ENCODE peak calls at places on chromosomes 1 and 21, in ten cellular contexts. B is NCI-H187, P is HS-5, E is LoVo, L is AG10803, M is Daoy, N is activated T-cell treated with anti-CD3 and anti-CD28 coated beads for 48 hours, S is NCI-H226, R is hippocampal formation, O is LHCN-M2. Q is an unnamed sample.

GRCh38 chr1:223846668-223847007 is 891 bp upstream of the TP53BP2 start:
- DNase-seq in B (no peak), P (no peak), E (peak; percentile 29), L (peak; percentile 33), M (peak; percentile 42), N (no peak), S (no peak), R (peak; percentile 46), O (peak; percentile 24), Q (peak; percentile 57)

GRCh38 chr1:19071674-19072281 is 115.3 kb upstream of the IFFO2 start:
- DNase-seq in B (no peak), P (no peak), E (no peak), L (no peak), M (no peak), N (no peak), S (no peak), R (no peak), O (no peak), Q (no peak)

GRCh38 chr1:94801919-94802546 is 18.1 kb upstream of the SLC44A3 start:
- DNase-seq in B (no peak), P (peak; percentile 70), E (peak; percentile 81), L (peak; percentile 89), M (peak; percentile 77), N (no peak), S (peak; percentile 42), R (peak; percentile 24), O (peak; percentile 77), Q (peak; percentile 78)

GRCh38 chr21:45109831-45110492 is 35.6 kb downstream of the ADARB1 start:
- DNase-seq in B (peak; percentile 79), P (no peak), E (no peak), L (no peak), M (peak; percentile 39), N (no peak), S (no peak), R (no peak), O (peak; percentile 43), Q (no peak)

GRCh38 chr21:16891821-16892220 is 621.0 kb upstream of the CXADR start:
- DNase-seq in B (no peak), P (no peak), E (no peak), L (peak; percentile 86), M (no peak), N (no peak), S (peak; percentile 55), R (no peak), O (peak; percentile 7), Q (no peak)

GRCh38 chr1:110672001-110672752 is 2.6 kb downstream of the KCNA3 start:
- DNase-seq in B (no peak), P (peak; percentile 78), E (no peak), L (peak; percentile 36), M (peak; percentile 43), N (peak; percentile 60), S (no peak), R (no peak), O (no peak), Q (no peak)

GRCh38 chr1:225710804-225711203 is 57.9 kb upstream of the ENAH start:
- DNase-seq in B (no peak), P (peak; percentile 50), E (peak; percentile 47), L (peak; percentile 54), M (peak; percentile 85), N (no peak), S (peak; percentile 62), R (no peak), O (no peak), Q (no peak)

GRCh38 chr1:69055223-69055622 is 512.5 kb upstream of the LRRC7 start:
- DNase-seq in B (no peak), P (no peak), E (peak; percentile 11), L (peak; percentile 9), M (no peak), N (no peak), S (no peak), R (no peak), O (peak; percentile 1), Q (no peak)

GRCh38 chr1:226643167-226643566 is 94.6 kb downstream of the STUM start:
- DNase-seq in B (no peak), P (no peak), E (no peak), L (no peak), M (peak; percentile 87), N (peak; percentile 64), S (peak; percentile 12), R (no peak), O (peak; percentile 23), Q (no peak)

GRCh38 chr1:20481643-20482498 is 4.1 kb downstream of the CAMK2N1 start:
- DNase-seq in B (no peak), P (no peak), E (no peak), L (no peak), M (no peak), N (no peak), S (no peak), R (no peak), O (no peak), Q (no peak)

GRCh38 chr1:83704350-83704749 is 294.6 kb downstream of the TTLL7 start:
- DNase-seq in B (no peak), P (no peak), E (no peak), L (no peak), M (no peak), N (no peak), S (no peak), R (no peak), O (no peak), Q (no peak)

GRCh38 chr1:110170726-110171125 is 20.4 kb downstream of the SLC6A17 start:
- DNase-seq in B (no peak), P (no peak), E (no peak), L (no peak), M (no peak), N (no peak), S (no peak), R (no peak), O (no peak), Q (no peak)

GRCh38 chr1:154420172-154420571 is 15.0 kb downstream of the IL6R start:
- DNase-seq in B (no peak), P (peak; percentile 39), E (peak; percentile 41), L (peak; percentile 88), M (peak; percentile 92), N (peak; percentile 51), S (peak; percentile 75), R (peak; percentile 34), O (peak; percentile 84), Q (peak; percentile 66)

GRCh38 chr21:17793675-17794123 is 25.5 kb downstream of the C21orf91 start:
- DNase-seq in B (no peak), P (no peak), E (no peak), L (peak; percentile 52), M (peak; percentile 5), N (no peak), S (peak; percentile 12), R (no peak), O (peak; percentile 20), Q (peak; percentile 25)

GRCh38 chr1:247923941-247924340 is 748 bp upstream of the OR2AJ1 start:
- DNase-seq in B (no peak), P (no peak), E (no peak), L (no peak), M (no peak), N (no peak), S (no peak), R (no peak), O (no peak), Q (no peak)

GRCh38 chr1:156895408-156895874 is 1.9 kb downstream of the PEAR1 start:
- DNase-seq in B (no peak), P (no peak), E (no peak), L (no peak), M (no peak), N (no peak), S (peak; percentile 79), R (no peak), O (no peak), Q (no peak)

GRCh38 chr1:35062518-35063196 is 16.5 kb upstream of the ZMYM1 start:
- DNase-seq in B (no peak), P (no peak), E (peak; percentile 5), L (no peak), M (peak; percentile 45), N (no peak), S (peak; percentile 71), R (no peak), O (peak; percentile 81), Q (peak; percentile 8)

GRCh38 chr1:27233677-27234053 is 767 bp upstream of the WDTC1 start:
- DNase-seq in B (no peak), P (no peak), E (no peak), L (no peak), M (peak; percentile 9), N (peak; percentile 4), S (no peak), R (no peak), O (no peak), Q (no peak)

GRCh38 chr1:218366322-218367052 is 21.4 kb downstream of the TGFB2 start:
- DNase-seq in B (no peak), P (no peak), E (no peak), L (no peak), M (no peak), N (no peak), S (no peak), R (no peak), O (peak; percentile 48), Q (no peak)

GRCh38 chr1:54627181-54627580 is 3.9 kb upstream of the FAM151A start:
- DNase-seq in B (no peak), P (no peak), E (no peak), L (no peak), M (no peak), N (no peak), S (no peak), R (no peak), O (no peak), Q (peak; percentile 30)

GRCh38 chr1:61330018-61330417 is 247.7 kb downstream of the NFIA start:
- DNase-seq in B (no peak), P (no peak), E (no peak), L (no peak), M (no peak), N (no peak), S (no peak), R (no peak), O (no peak), Q (no peak)

GRCh38 chr1:64495878-64496277 is 25.9 kb downstream of the CACHD1 start:
- DNase-seq in B (no peak), P (no peak), E (peak; percentile 33), L (no peak), M (no peak), N (no peak), S (no peak), R (no peak), O (no peak), Q (no peak)

GRCh38 chr1:198101716-198102453 is 54.9 kb upstream of the NEK7 start:
- DNase-seq in B (no peak), P (no peak), E (no peak), L (no peak), M (no peak), N (no peak), S (no peak), R (no peak), O (peak; percentile 13), Q (no peak)

GRCh38 chr1:206590025-206590834 is 22.0 kb downstream of the EIF2D start:
- DNase-seq in B (no peak), P (no peak), E (no peak), L (peak; percentile 53), M (peak; percentile 69), N (peak; percentile 42), S (no peak), R (no peak), O (peak; percentile 90), Q (no peak)

GRCh38 chr21:34091607-34092006 is 18.2 kb downstream of the MRPS6 start:
- DNase-seq in B (no peak), P (no peak), E (no peak), L (no peak), M (no peak), N (no peak), S (no peak), R (no peak), O (no peak), Q (no peak)

GRCh38 chr1:59156526-59157196 is 140.2 kb upstream of the FGGY start:
- DNase-seq in B (no peak), P (no peak), E (no peak), L (peak; percentile 33), M (peak; percentile 81), N (no peak), S (peak; percentile 69), R (no peak), O (peak; percentile 68), Q (no peak)

GRCh38 chr1:213443415-213443814 is 392.4 kb downstream of the RPS6KC1 start:
- DNase-seq in B (no peak), P (no peak), E (peak; percentile 68), L (no peak), M (no peak), N (no peak), S (no peak), R (no peak), O (no peak), Q (no peak)

GRCh38 chr1:214264196-214264595 is 16.8 kb upstream of the SMYD2 start:
- DNase-seq in B (no peak), P (no peak), E (no peak), L (peak; percentile 51), M (peak; percentile 26), N (no peak), S (no peak), R (no peak), O (no peak), Q (no peak)

Q was measured in globus pallidus.